ENCODE peak calls at places on chromosomes 2 and 18, in nine cellular contexts. Y is IMR-90; O is COR-L47; M is left ventricle myocardium inferior; V is fibroblast of gingiva; U is activated naive CD8-positive, alpha-beta T cell treated with anti-CD3 and anti-CD28 coated beads, Interleukin-2, amount 50 U/mL, for 16 hours; D is heart left ventricle; W is stimulated activated CD4-positive, alpha-beta T cell treated with anti-CD3 and anti-CD28 coated beads, Interleukin-12 subunit alpha, Interleukin-12 subunit beta, amount 100 ng/mL, for 48 hours; F is activated effector memory CD4-positive, alpha-beta T cell treated with anti-CD3 and anti-CD28 coated beads, Interleukin-2, amount 50 U/mL, for 16 hours. N is an unnamed sample.
A peak's percentile ranks its signal among the peaks of the same experiment; 100 is the strongest.

GRCh38 chr2:239025951-239026461 is 178.1 kb downstream of the TWIST2 start:
- DNase-seq in V (no peak), F (peak; percentile 33), M (no peak), D (peak; percentile 16), Y (no peak), O (no peak), W (no peak), U (no peak), N (no peak)

GRCh38 chr2:26161926-26162325 is 11.0 kb upstream of the GAREM2 start:
- DNase-seq in U (no peak), W (no peak), V (no peak), M (no peak), Y (no peak), O (no peak), F (no peak), D (no peak), N (no peak)

GRCh38 chr18:56240405-56240804 is 398.0 kb downstream of the TXNL1 start:
- DNase-seq in V (no peak), U (no peak), O (no peak), F (no peak), Y (peak; percentile 97), M (no peak), D (no peak), W (no peak), N (no peak)

GRCh38 chr18:10497350-10497749 is 28.5 kb upstream of the NAPG start:
- DNase-seq in W (no peak), F (no peak), U (no peak), Y (no peak), O (no peak), D (no peak), M (no peak), V (peak; percentile 85), N (no peak)

GRCh38 chr2:232539298-232540231 is at the start of gene CHRNG:
- DNase-seq in M (peak; percentile 8), F (peak; percentile 60), O (no peak), U (no peak), V (no peak), D (no peak), Y (no peak), W (no peak), N (peak; percentile 55)

GRCh38 chr2:88666576-88666975 is 24.9 kb upstream of the RPIA start:
- DNase-seq in M (no peak), O (no peak), U (no peak), F (no peak), V (no peak), Y (no peak), W (no peak), D (no peak), N (no peak)

GRCh38 chr2:226304308-226304707 is 495.3 kb downstream of the IRS1 start:
- DNase-seq in D (no peak), Y (no peak), V (no peak), F (no peak), W (no peak), M (no peak), U (no peak), O (no peak), N (no peak)

GRCh38 chr2:46967990-46968647 is 52.5 kb upstream of the MCFD2 start:
- DNase-seq in W (no peak), U (no peak), M (peak; percentile 70), V (peak; percentile 96), O (no peak), D (peak; percentile 81), F (no peak), Y (peak; percentile 85), N (peak; percentile 74)

GRCh38 chr2:31266804-31267203 is 32.9 kb downstream of the EHD3 start:
- DNase-seq in U (no peak), V (no peak), Y (no peak), O (no peak), D (no peak), M (no peak), W (no peak), F (no peak), N (no peak)

GRCh38 chr2:71614976-71615768 is 161.8 kb downstream of the DYSF start:
- DNase-seq in Y (peak; percentile 8), O (no peak), M (peak; percentile 93), U (no peak), V (peak; percentile 24), D (peak; percentile 94), W (no peak), F (peak; percentile 51), N (peak; percentile 72)

GRCh38 chr2:104853926-104854506 is at the start of gene POU3F3:
- DNase-seq in F (no peak), W (no peak), M (peak; percentile 53), V (peak; percentile 99), O (peak; percentile 87), D (peak; percentile 63), Y (no peak), U (no peak), N (peak; percentile 21)

GRCh38 chr2:186503827-186504606 is 18.0 kb downstream of the ZC3H15 start:
- DNase-seq in W (no peak), V (peak; percentile 60), F (no peak), O (no peak), M (no peak), U (no peak), Y (peak; percentile 37), D (no peak), N (no peak)

GRCh38 chr2:40418614-40419013 is 33.3 kb downstream of the SLC8A1 start:
- DNase-seq in M (no peak), O (no peak), Y (peak; percentile 14), V (no peak), W (no peak), F (no peak), D (no peak), U (no peak), N (no peak)

GRCh38 chr2:144516981-144517824 is 2.7 kb downstream of the ZEB2 start:
- DNase-seq in U (no peak), F (peak; percentile 82), D (peak; percentile 73), M (peak; percentile 65), O (peak; percentile 36), Y (peak; percentile 98), W (no peak), V (peak; percentile 95), N (peak; percentile 64)

GRCh38 chr2:69940691-69941090 is 20.7 kb downstream of the ASPRV1 start:
- DNase-seq in D (no peak), U (no peak), V (no peak), M (no peak), F (no peak), Y (no peak), O (no peak), W (no peak), N (no peak)

GRCh38 chr2:11573418-11574175 is 39.8 kb downstream of the GREB1 start:
- DNase-seq in V (no peak), F (no peak), D (peak; percentile 1), W (no peak), U (no peak), M (no peak), Y (peak; percentile 58), O (no peak), N (no peak)

GRCh38 chr2:41966920-41967319 is 80.9 kb upstream of the PKDCC start:
- DNase-seq in O (no peak), F (no peak), D (peak; percentile 44), Y (no peak), V (peak; percentile 41), W (no peak), U (no peak), M (no peak), N (no peak)

GRCh38 chr2:20625920-20626697 is 24.8 kb downstream of the HS1BP3 start:
- DNase-seq in Y (no peak), D (peak; percentile 75), W (no peak), V (peak; percentile 65), O (peak; percentile 14), M (peak; percentile 65), U (no peak), F (peak; percentile 24), N (peak; percentile 45)

GRCh38 chr2:147133273-147133901 is 711.4 kb upstream of the ACVR2A start:
- DNase-seq in U (no peak), M (no peak), Y (no peak), V (no peak), F (no peak), O (peak; percentile 79), D (no peak), W (no peak), N (no peak)

GRCh38 chr2:233714164-233714563 is 1.5 kb downstream of the UGT1A5 start:
- DNase-seq in O (no peak), Y (no peak), W (no peak), U (no peak), M (no peak), D (no peak), V (no peak), F (no peak), N (no peak)

GRCh38 chr2:120398051-120398960 is 52.4 kb downstream of the INHBB start:
- DNase-seq in F (peak; percentile 58), D (no peak), U (no peak), Y (peak; percentile 58), V (peak; percentile 47), W (no peak), O (no peak), M (no peak), N (no peak)

GRCh38 chr18:59629894-59630293 is 67.3 kb downstream of the CCBE1 start:
- DNase-seq in V (peak; percentile 56), F (no peak), M (peak; percentile 30), W (no peak), D (no peak), O (no peak), U (no peak), Y (no peak), N (no peak)

GRCh38 chr2:202009019-202009481 is 24.6 kb upstream of the FZD7 start:
- DNase-seq in W (no peak), V (no peak), D (peak; percentile 71), M (peak; percentile 50), O (no peak), Y (no peak), F (no peak), U (no peak), N (no peak)

GRCh38 chr2:232927793-232928563 is 57.9 kb downstream of the SNORC start:
- DNase-seq in U (no peak), O (peak; percentile 19), Y (no peak), V (no peak), M (no peak), D (no peak), W (no peak), F (no peak), N (no peak)

GRCh38 chr2:64526034-64526433 is 1.9 kb downstream of the AFTPH start:
- DNase-seq in U (no peak), Y (no peak), D (no peak), M (no peak), F (no peak), O (no peak), V (no peak), W (no peak), N (no peak)

GRCh38 chr2:144513388-144514100 is 6.4 kb downstream of the ZEB2 start:
- DNase-seq in W (no peak), O (no peak), D (no peak), M (no peak), F (no peak), U (no peak), Y (peak; percentile 81), V (peak; percentile 92), N (no peak)

GRCh38 chr18:80200171-80200931 is 47.0 kb downstream of the PARD6G start:
- DNase-seq in V (no peak), D (no peak), F (no peak), Y (peak; percentile 17), M (no peak), O (no peak), U (no peak), W (no peak), N (no peak)

GRCh38 chr18:41936471-41937134 is 18.4 kb upstream of the PIK3C3 start:
- DNase-seq in W (no peak), D (no peak), O (no peak), V (no peak), F (no peak), U (no peak), M (no peak), Y (no peak), N (no peak)

GRCh38 chr18:44180683-44181082 is 500.0 kb upstream of the SETBP1 start:
- DNase-seq in F (no peak), V (peak; percentile 34), O (no peak), M (no peak), W (no peak), U (no peak), Y (peak; percentile 3), D (no peak), N (no peak)

GRCh38 chr2:235595420-235596010 is 101.7 kb downstream of the AGAP1 start:
- DNase-seq in F (peak; percentile 69), U (no peak), D (peak; percentile 66), Y (peak; percentile 77), V (peak; percentile 71), O (peak; percentile 37), W (peak; percentile 33), M (peak; percentile 73), N (no peak)

GRCh38 chr18:26655614-26656400 is 107.5 kb upstream of the KCTD1 start:
- DNase-seq in M (peak; percentile 51), U (no peak), O (peak; percentile 72), V (peak; percentile 33), D (peak; percentile 68), F (no peak), Y (peak; percentile 11), W (no peak), N (peak; percentile 76)